ENCODE peak calls at places on chromosome 4, in five cellular contexts. F is neuronal stem cell, J is H1, E is mesenchymal stem cell, W is H9. Y is an unnamed sample.

GRCh38 chr4:59936566-59936965 is 1263.6 kb upstream of the ADGRL3 start:
- DNase-seq in F (no peak), J (no peak), E (no peak), W (no peak), Y (no peak)

GRCh38 chr4:145230726-145231125 is 50.3 kb upstream of the OTUD4 start:
- DNase-seq in F (no peak), J (no peak), E (no peak), W (no peak), Y (peak)

GRCh38 chr4:19748470-19748869 is 503.2 kb upstream of the SLIT2 start:
- DNase-seq in F (no peak), J (no peak), E (peak), W (no peak), Y (no peak)

GRCh38 chr4:39480251-39480650 is 21.4 kb downstream of the LIAS start:
- DNase-seq in F (no peak), J (no peak), E (no peak), W (no peak), Y (no peak)

GRCh38 chr4:79298027-79298426 is 27.8 kb downstream of the NAA11 start:
- DNase-seq in F (no peak), J (no peak), E (no peak), W (no peak), Y (no peak)

GRCh38 chr4:22670953-22671352 is 21.8 kb upstream of the GBA3 start:
- DNase-seq in F (no peak), J (no peak), E (peak), W (no peak), Y (no peak)

GRCh38 chr4:78691971-78692814 is 84.0 kb upstream of the BMP2K start:
- DNase-seq in F (no peak), J (no peak), E (peak), W (no peak), Y (peak)

GRCh38 chr4:73777612-73778011 is 37.2 kb downstream of the CXCL8 start:
- DNase-seq in F (no peak), J (no peak), E (no peak), W (no peak), Y (no peak)

GRCh38 chr4:124846306-124846705 is 133.8 kb upstream of the ANKRD50 start:
- DNase-seq in F (no peak), J (no peak), E (no peak), W (no peak), Y (peak)

GRCh38 chr4:125020089-125021034 is 294.4 kb upstream of the FAT4 start:
- DNase-seq in F (no peak), J (no peak), E (no peak), W (no peak), Y (no peak)

GRCh38 chr4:143482753-143483362 is 30.6 kb upstream of the SMARCA5 start:
- DNase-seq in F (peak), J (no peak), E (peak), W (no peak), Y (peak)

GRCh38 chr4:165532976-165533375 is 154.2 kb downstream of the CPE start:
- DNase-seq in F (no peak), J (no peak), E (no peak), W (no peak), Y (no peak)

GRCh38 chr4:55615008-55615407 is 21.1 kb downstream of the NMU start:
- DNase-seq in F (no peak), J (no peak), E (no peak), W (no peak), Y (no peak)

GRCh38 chr4:109548655-109549054 is 11.4 kb upstream of the MCUB start:
- DNase-seq in F (no peak), J (no peak), E (peak), W (no peak), Y (peak)

GRCh38 chr4:150310159-150310895 is 232.1 kb downstream of the DCLK2 start:
- DNase-seq in F (no peak), J (no peak), E (peak), W (no peak), Y (no peak)

GRCh38 chr4:120319230-120319761 is 252.6 kb upstream of the MAD2L1 start:
- DNase-seq in F (no peak), J (no peak), E (peak), W (no peak), Y (no peak)

GRCh38 chr4:19497692-19498091 is 754.0 kb upstream of the SLIT2 start:
- DNase-seq in F (no peak), J (no peak), E (no peak), W (no peak), Y (no peak)

GRCh38 chr4:78552398-78553396 is 1.1 kb downstream of the ANXA3 start:
- DNase-seq in F (no peak), J (peak), E (no peak), W (peak), Y (peak)

GRCh38 chr4:185730387-185730786 is 81.6 kb downstream of the SORBS2 start:
- DNase-seq in F (peak), J (no peak), E (no peak), W (no peak), Y (peak)

GRCh38 chr4:15781427-15782095 is 3.4 kb downstream of the CD38 start:
- DNase-seq in F (no peak), J (no peak), E (no peak), W (no peak), Y (no peak)

GRCh38 chr4:53055716-53056413 is 193.7 kb downstream of the RASL11B start:
- DNase-seq in F (no peak), J (no peak), E (no peak), W (no peak), Y (no peak)

GRCh38 chr4:14196141-14196540 is 568.6 kb upstream of the BOD1L1 start:
- DNase-seq in F (peak), J (peak), E (peak), W (peak), Y (peak)

GRCh38 chr4:158805628-158806471 is 37.0 kb downstream of the FNIP2 start:
- DNase-seq in F (no peak), J (no peak), E (peak), W (no peak), Y (peak)

GRCh38 chr4:87848622-87849351 is 16.0 kb downstream of the MEPE start:
- DNase-seq in F (peak), J (no peak), E (peak), W (peak), Y (peak)

GRCh38 chr4:3406431-3406830 is 35.3 kb upstream of the HGFAC start:
- DNase-seq in F (no peak), J (no peak), E (no peak), W (peak), Y (no peak)

GRCh38 chr4:40749717-40750460 is at the start of gene NSUN7:
- DNase-seq in F (peak), J (peak), E (peak), W (peak), Y (peak)

GRCh38 chr4:112645541-112646329 is 8.8 kb downstream of the LARP7 start:
- DNase-seq in F (no peak), J (peak), E (no peak), W (peak), Y (no peak)

GRCh38 chr4:52201705-52202104 is 150.6 kb downstream of the SPATA18 start:
- DNase-seq in F (no peak), J (no peak), E (no peak), W (no peak), Y (no peak)

GRCh38 chr4:10093801-10094552 is 22.6 kb downstream of the WDR1 start:
- DNase-seq in F (no peak), J (no peak), E (peak), W (no peak), Y (peak)

GRCh38 chr4:2482693-2483092 is 13.8 kb downstream of the RNF4 start:
- DNase-seq in F (no peak), J (no peak), E (no peak), W (no peak), Y (no peak)

GRCh38 chr4:184450045-184450444 is 24.3 kb downstream of the IRF2 start:
- DNase-seq in F (no peak), J (no peak), E (peak), W (no peak), Y (no peak)

GRCh38 chr4:87047281-87047798 is 112.5 kb downstream of the AFF1 start:
- DNase-seq in F (no peak), J (no peak), E (no peak), W (no peak), Y (peak)

GRCh38 chr4:95409750-95410149 is 139.0 kb downstream of the UNC5C start:
- DNase-seq in F (no peak), J (no peak), E (no peak), W (no peak), Y (no peak)

GRCh38 chr4:169241480-169241879 is 29.3 kb downstream of the SH3RF1 start:
- DNase-seq in F (no peak), J (no peak), E (no peak), W (no peak), Y (no peak)
- H3K23ac ChIP-seq in F (no peak), J (no peak), E (no peak), W (no peak), Y (no peak)

GRCh38 chr4:1026115-1026514 is 14.7 kb downstream of the FGFRL1 start:
- DNase-seq in F (no peak), J (no peak), E (peak), W (peak), Y (no peak)
- H2BK12ac ChIP-seq in F (no peak), J (no peak), E (no peak), W (no peak), Y (no peak)

GRCh38 chr4:76681996-76682395 is 215.9 kb downstream of the SOWAHB start:
- DNase-seq in F (no peak), J (no peak), E (no peak), W (no peak), Y (no peak)
- H3K23ac ChIP-seq in F (no peak), J (no peak), E (no peak), W (no peak), Y (no peak)

GRCh38 chr4:70402762-70403161 is 5.0 kb downstream of the OPRPN start:
- DNase-seq in F (no peak), J (no peak), E (no peak), W (no peak), Y (no peak)
- H2BK12ac ChIP-seq in F (no peak), J (no peak), E (no peak), W (no peak), Y (no peak)

Y was measured in trophoblast cell.